ENCODE peak calls at places on chromosomes 2 and 18, in four cellular contexts. F is HepG2, T is HCT116, M is K562. L is an unnamed sample.

GRCh38 chr2:142234701-142235100 is 103.9 kb upstream of the LRP1B start:
- DNase-seq in F (no peak), T (no peak), M (no peak), L (no peak)

GRCh38 chr18:73093687-73094250 is 226.0 kb upstream of the NETO1 start:
- DNase-seq in F (no peak), T (no peak), M (no peak), L (no peak)

GRCh38 chr2:45610281-45611019 is 617 bp downstream of the SRBD1 start:
- DNase-seq in F (peak), T (peak), M (peak), L (peak)

GRCh38 chr2:196268022-196268421 is 96.6 kb upstream of the STK17B start:
- DNase-seq in F (no peak), T (no peak), M (no peak), L (no peak)

GRCh38 chr18:50749945-50750344 is 69.9 kb downstream of the MRO start:
- DNase-seq in F (no peak), T (no peak), M (no peak), L (no peak)

GRCh38 chr2:229578052-229578846 is 136.1 kb downstream of the DNER start:
- DNase-seq in F (no peak), T (no peak), M (no peak), L (no peak)

GRCh38 chr2:233639860-233640259 is 3.6 kb downstream of the UGT1A10 start:
- DNase-seq in F (no peak), T (no peak), M (no peak), L (no peak)

GRCh38 chr18:50401334-50401733 is 26.5 kb downstream of the SKA1 start:
- DNase-seq in F (no peak), T (no peak), M (no peak), L (no peak)

GRCh38 chr2:70767699-70768584 is at the start of gene ADD2:
- DNase-seq in F (no peak), T (no peak), M (peak), L (no peak)

DNA sequence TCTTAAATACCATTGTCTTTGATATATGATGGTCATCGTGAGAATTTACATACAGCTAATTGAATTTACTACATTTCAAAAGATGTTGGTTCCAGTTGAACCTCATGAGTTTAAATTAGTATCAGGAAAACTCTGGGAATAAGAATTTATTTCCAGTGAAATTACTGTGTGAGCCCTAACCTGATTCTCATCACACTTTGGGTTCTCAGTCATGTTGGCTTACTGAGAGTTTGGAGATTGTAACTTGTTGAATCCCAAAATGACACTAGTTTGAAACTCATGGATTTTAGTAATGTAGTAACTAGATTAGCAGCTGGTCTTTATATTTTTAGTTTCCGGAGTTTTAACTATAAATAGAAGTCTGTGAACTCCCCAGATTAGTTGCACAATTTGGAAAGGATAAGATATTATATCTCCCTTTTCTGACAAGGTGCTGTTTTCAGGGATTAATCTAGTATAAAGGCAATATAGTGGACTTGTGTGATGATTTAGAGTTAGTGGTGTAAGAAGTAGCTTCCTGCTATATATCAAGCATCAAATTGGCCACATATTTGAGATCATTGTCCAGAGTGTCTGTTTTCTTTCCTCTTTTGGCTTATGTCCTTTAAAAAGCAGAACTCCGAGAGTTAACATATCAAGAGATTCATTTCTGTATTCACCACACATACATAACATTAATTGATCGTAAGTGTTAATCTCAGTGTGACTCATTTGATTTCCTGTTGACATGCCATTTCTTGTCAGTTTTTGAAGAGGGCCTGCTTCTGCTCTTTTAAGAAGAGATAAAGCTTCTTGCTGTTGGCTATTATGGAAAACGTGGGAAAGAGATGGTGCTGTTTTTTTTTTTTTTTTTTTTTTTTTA is 15.7 kb downstream of the NDUFV2 start:
- DNase-seq in F (no peak), T (no peak), M (no peak), L (no peak)
- H3K4me3 ChIP-seq in F (no peak), T (no peak), M (no peak), L (no peak)

GRCh38 chr2:19541884-19542283 is 183.5 kb upstream of the OSR1 start:
- DNase-seq in F (no peak), T (no peak), M (no peak), L (no peak)
- TF ChIP-seq TCF7L2 in F (no peak), T (no peak), M (no peak), L (no peak)

GRCh38 chr18:62877448-62878221 is 162.3 kb downstream of the PHLPP1 start:
- DNase-seq in F (peak), T (no peak), M (no peak), L (no peak)
- TF ChIP-seq REST in F (no peak), T (no peak), M (no peak), L (no peak)

GRCh38 chr18:7367336-7367735 is 136.4 kb downstream of the LRRC30 start:
- DNase-seq in F (no peak), T (no peak), M (no peak), L (no peak)

GRCh38 chr18:7366597-7366996 is 135.7 kb downstream of the LRRC30 start:
- DNase-seq in F (no peak), T (no peak), M (no peak), L (no peak)

GRCh38 chr18:7369006-7369405 is 138.1 kb downstream of the LRRC30 start:
- DNase-seq in F (no peak), T (no peak), M (no peak), L (no peak)

GRCh38 chr18:7370375-7370774 is 139.5 kb downstream of the LRRC30 start:
- DNase-seq in F (no peak), T (no peak), M (no peak), L (no peak)

GRCh38 chr18:7370812-7371211 is 139.9 kb downstream of the LRRC30 start:
- DNase-seq in F (no peak), T (no peak), M (no peak), L (no peak)
- H3K4me3 ChIP-seq in F (no peak), T (no peak), M (no peak), L (no peak)

GRCh38 chr2:101387151-101387807 is at the start of gene CREG2:
- DNase-seq in F (peak), T (peak), M (peak), L (no peak)
- TF ChIP-seq TCF7L2 in F (no peak), T (no peak), M (no peak), L (no peak)